ENCODE peak calls at places on chromosomes 3 and 15, in seven cellular contexts. O, I, H, R, P, V and E are unnamed samples.

GRCh38 chr3:187281191-187281714 is 10.3 kb downstream of the MASP1 start:
- DNase-seq in I (no peak), V (no peak), H (peak), R (peak), O (peak), P (peak), E (no peak)

GRCh38 chr3:105836533-105836932 is 32.3 kb downstream of the CBLB start:
- DNase-seq in R (no peak), H (peak), P (no peak), V (no peak), O (peak), I (no peak), E (no peak)

GRCh38 chr15:37902126-37902525 is 32.3 kb upstream of the TMCO5A start:
- DNase-seq in I (no peak), P (no peak), O (no peak), H (no peak), R (no peak), V (no peak), E (no peak)

GRCh38 chr3:134608023-134608758 is 42.6 kb downstream of the KY start:
- DNase-seq in V (no peak), H (no peak), P (no peak), O (no peak), R (no peak), I (no peak), E (no peak)

GRCh38 chr15:56528136-56528535 is 63.2 kb upstream of the MNS1 start:
- DNase-seq in R (no peak), H (no peak), P (no peak), V (no peak), O (no peak), I (no peak), E (no peak)

GRCh38 chr15:58457466-58457965 is 25.7 kb downstream of the LIPC start:
- DNase-seq in V (no peak), H (peak), P (no peak), R (no peak), I (no peak), O (peak), E (no peak)

GRCh38 chr15:77440378-77440999 is 19.8 kb downstream of the HMG20A start:
- DNase-seq in H (peak), R (no peak), P (no peak), O (peak), I (no peak), V (no peak), E (no peak)

GRCh38 chr15:76799760-76800159 is 105.4 kb downstream of the SCAPER start:
- DNase-seq in R (no peak), I (no peak), V (no peak), P (no peak), H (peak), O (peak), E (no peak)

GRCh38 chr3:50347187-50347813 is 1.8 kb upstream of the ZMYND10 start:
- DNase-seq in V (peak), H (peak), P (peak), I (peak), O (peak), R (peak), E (peak)

GRCh38 chr3:186882881-186883685 is 40.6 kb downstream of the ADIPOQ start:
- DNase-seq in V (no peak), R (no peak), H (peak), O (peak), P (no peak), I (no peak), E (no peak)

GRCh38 chr15:74345051-74345450 is 22.4 kb downstream of the CYP11A1 start:
- DNase-seq in O (no peak), R (no peak), I (no peak), V (no peak), P (peak), H (peak), E (no peak)

GRCh38 chr15:80241508-80241907 is 10.5 kb downstream of the CTXND1 start:
- DNase-seq in O (no peak), I (no peak), P (no peak), V (no peak), H (no peak), R (no peak), E (no peak)

GRCh38 chr3:35932995-35933394 is 293.7 kb downstream of the ARPP21 start:
- DNase-seq in I (no peak), H (peak), P (no peak), V (no peak), R (no peak), O (peak), E (no peak)

GRCh38 chr3:157065201-157065600 is 94.7 kb downstream of the CCNL1 start:
- DNase-seq in P (peak), R (peak), H (no peak), V (no peak), I (no peak), O (no peak), E (no peak)

GRCh38 chr3:71109977-71110285 is 473.6 kb downstream of the FOXP1 start:
- DNase-seq in P (no peak), H (no peak), O (no peak), R (no peak), V (no peak), I (no peak), E (no peak)

GRCh38 chr3:194275231-194275671 is 75.9 kb downstream of the CPN2 start:
- DNase-seq in O (peak), V (peak), R (peak), I (no peak), H (peak), P (peak), E (no peak)

GRCh38 chr3:138257986-138258385 is 70.9 kb downstream of the ARMC8 start:
- DNase-seq in R (no peak), I (no peak), O (no peak), H (no peak), P (no peak), V (no peak), E (no peak)

GRCh38 chr3:122679467-122680291 is 960 bp upstream of the PARP14 start:
- DNase-seq in V (peak), H (peak), P (no peak), R (peak), I (peak), O (peak), E (no peak)

GRCh38 chr3:125212096-125212508 is 446 bp downstream of the SLC12A8 start:
- DNase-seq in P (peak), I (no peak), V (no peak), R (peak), H (no peak), O (no peak), E (no peak)

GRCh38 chr3:151553873-151554272 is 93.0 kb upstream of the IGSF10 start:
- DNase-seq in O (peak), P (no peak), H (peak), I (peak), R (no peak), V (peak), E (no peak)

GRCh38 chr3:184816654-184817053 is 4.7 kb downstream of the VPS8 start:
- DNase-seq in I (no peak), R (no peak), O (no peak), P (no peak), H (no peak), V (no peak), E (no peak)

GRCh38 chr15:100330629-100331215 is 11.1 kb downstream of the ADAMTS17 start:
- DNase-seq in R (no peak), O (no peak), P (no peak), H (no peak), I (no peak), V (no peak), E (no peak)

GRCh38 chr3:126111566-126112475 is 27.9 kb upstream of the SLC41A3 start:
- DNase-seq in P (no peak), V (peak), O (no peak), H (no peak), R (peak), I (no peak), E (peak)

GRCh38 chr15:73602444-73602843 is 30.7 kb downstream of the NPTN start:
- DNase-seq in P (no peak), R (no peak), H (peak), V (no peak), I (no peak), O (no peak), E (no peak)

GRCh38 chr3:13546667-13547171 is 2.2 kb upstream of the FBLN2 start:
- DNase-seq in P (no peak), I (no peak), R (peak), V (peak), O (no peak), H (peak), E (no peak)

GRCh38 chr3:175005881-175006280 is 146.7 kb downstream of the NAALADL2 start:
- DNase-seq in O (peak), I (no peak), H (no peak), P (no peak), R (no peak), V (no peak), E (no peak)

GRCh38 chr3:9951598-9951961 is 628 bp downstream of the PRRT3 start:
- DNase-seq in P (no peak), I (no peak), V (no peak), R (no peak), H (no peak), O (no peak), E (no peak)

GRCh38 chr3:106862067-106862466 is 515.2 kb upstream of the CCDC54 start:
- DNase-seq in H (peak), R (no peak), O (peak), V (no peak), I (no peak), P (no peak), E (no peak)

GRCh38 chr3:120450914-120451669 is at the start of gene FSTL1:
- DNase-seq in I (peak), P (peak), H (peak), O (peak), R (peak), V (peak), E (no peak)

GRCh38 chr15:74032606-74033561 is 38.4 kb downstream of the PML start:
- DNase-seq in H (no peak), P (no peak), I (no peak), O (no peak), R (peak), V (no peak), E (no peak)

GRCh38 chr15:84736375-84736774 is 12.0 kb upstream of the ZNF592 start:
- DNase-seq in R (no peak), P (no peak), I (no peak), O (no peak), H (no peak), V (no peak), E (no peak)

GRCh38 chr15:100999369-100999768 is 80.2 kb downstream of the LRRK1 start:
- DNase-seq in R (no peak), V (no peak), P (no peak), H (no peak), O (peak), I (no peak), E (no peak)

GRCh38 chr15:81292516-81293001 is 31.4 kb downstream of the STARD5 start:
- DNase-seq in R (no peak), O (no peak), H (no peak), P (no peak), I (no peak), V (no peak), E (peak)

GRCh38 chr3:185071401-185071800 is 81.5 kb downstream of the C3orf70 start:
- DNase-seq in O (no peak), V (no peak), H (no peak), I (no peak), R (no peak), P (no peak), E (no peak)

DNA sequence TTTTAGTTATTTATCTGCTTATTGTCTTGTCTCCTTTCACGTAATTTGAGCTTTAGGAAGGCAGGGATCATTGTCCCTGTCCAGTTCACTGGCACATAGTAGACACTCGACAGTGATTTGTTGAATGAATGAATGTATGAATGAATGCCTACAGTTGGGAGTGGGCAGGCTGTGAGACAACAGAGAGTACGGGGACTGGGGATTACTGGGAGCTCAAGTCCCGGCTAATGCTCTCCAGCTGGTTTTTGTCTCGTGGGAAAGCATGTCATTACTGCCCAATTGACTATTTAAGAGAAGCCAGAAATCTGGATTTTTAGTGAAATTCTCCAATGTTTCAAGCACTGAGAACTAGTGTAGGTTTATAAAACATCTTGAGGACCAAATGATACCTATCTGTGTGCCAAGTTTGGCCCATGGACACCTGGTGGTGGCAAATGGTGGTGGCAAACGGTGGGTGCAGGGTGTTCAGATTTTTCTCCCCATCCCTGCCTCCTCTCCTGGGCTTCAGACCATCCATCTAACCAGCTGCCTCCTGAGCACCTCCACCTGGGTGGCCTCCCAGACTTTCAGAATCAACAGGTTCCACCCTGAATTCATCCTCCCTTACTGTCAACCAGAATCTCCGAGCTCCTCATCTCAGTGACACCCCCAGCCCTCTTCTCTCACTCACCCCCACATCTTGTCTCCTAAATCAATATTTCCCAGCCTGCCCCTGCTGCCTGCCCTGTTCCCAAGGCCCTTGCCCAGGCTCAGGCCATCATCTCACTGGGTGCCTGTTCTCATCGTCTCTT is 36.2 kb upstream of the TRH start:
- DNase-seq in I (no peak), O (no peak), P (no peak), V (no peak), R (no peak), H (no peak), E (no peak)
- TF ChIP-seq CTCF in I (no peak), O (no peak), P (no peak), V (no peak), R (peak), H (peak), E (no peak)

GRCh38 chr15:85760531-85761371 is 34.0 kb downstream of the KLHL25 start:
- DNase-seq in R (no peak), I (no peak), H (no peak), O (no peak), P (no peak), V (no peak), E (no peak)
- TF ChIP-seq CTCF in R (peak), I (no peak), H (no peak), O (no peak), P (no peak), V (no peak), E (no peak)

DNA sequence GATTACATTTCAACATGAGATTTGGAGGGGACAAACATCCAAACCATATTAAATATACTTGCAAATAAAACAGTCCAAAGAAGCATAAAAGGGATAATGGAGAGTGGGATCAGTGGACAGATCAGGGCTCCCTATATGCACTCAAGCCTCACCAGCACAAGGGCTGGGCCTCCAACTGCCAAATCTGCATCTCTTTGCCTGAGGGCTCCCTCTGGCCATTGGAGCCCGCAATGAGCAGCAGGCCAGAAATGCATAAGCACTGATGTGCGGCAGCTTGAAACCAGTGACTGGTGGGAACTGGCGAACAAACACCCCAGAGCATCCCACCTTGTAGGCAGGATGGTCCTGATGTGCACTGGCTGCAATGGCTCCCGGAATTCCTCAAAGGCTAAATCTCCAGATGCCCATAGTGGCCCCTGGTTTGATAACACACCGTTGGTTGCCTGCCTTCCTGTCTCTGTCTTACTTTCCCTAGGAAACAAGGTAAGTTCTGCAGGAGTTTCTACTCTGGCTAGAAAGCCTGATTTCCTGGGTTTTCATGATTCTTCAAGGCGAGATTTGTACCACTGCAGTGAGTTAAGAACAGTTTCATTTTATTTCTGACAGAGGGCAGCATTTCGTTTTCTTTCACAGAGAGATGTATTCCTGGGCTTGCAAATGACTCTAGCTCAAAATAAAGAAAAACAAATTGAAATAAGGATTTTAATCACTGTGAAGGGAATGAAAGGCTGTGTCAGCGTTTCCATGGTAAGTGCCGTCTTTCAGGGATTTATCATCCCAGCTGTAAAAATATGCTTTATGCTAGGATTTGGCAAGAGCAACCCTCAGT is 56.0 kb upstream of the POMGNT2 start:
- DNase-seq in V (no peak), I (no peak), P (peak), O (peak), H (peak), R (peak), E (no peak)
- TF ChIP-seq CTCF in V (peak), I (peak), P (no peak), O (peak), H (peak), R (peak), E (no peak)

GRCh38 chr3:104458657-104459056 is 908.1 kb upstream of the ALCAM start:
- DNase-seq in I (no peak), O (no peak), H (no peak), P (no peak), V (no peak), R (no peak), E (no peak)

GRCh38 chr3:104461431-104461830 is 905.3 kb upstream of the ALCAM start:
- DNase-seq in H (no peak), R (no peak), O (no peak), I (no peak), P (no peak), V (no peak), E (no peak)

DNA sequence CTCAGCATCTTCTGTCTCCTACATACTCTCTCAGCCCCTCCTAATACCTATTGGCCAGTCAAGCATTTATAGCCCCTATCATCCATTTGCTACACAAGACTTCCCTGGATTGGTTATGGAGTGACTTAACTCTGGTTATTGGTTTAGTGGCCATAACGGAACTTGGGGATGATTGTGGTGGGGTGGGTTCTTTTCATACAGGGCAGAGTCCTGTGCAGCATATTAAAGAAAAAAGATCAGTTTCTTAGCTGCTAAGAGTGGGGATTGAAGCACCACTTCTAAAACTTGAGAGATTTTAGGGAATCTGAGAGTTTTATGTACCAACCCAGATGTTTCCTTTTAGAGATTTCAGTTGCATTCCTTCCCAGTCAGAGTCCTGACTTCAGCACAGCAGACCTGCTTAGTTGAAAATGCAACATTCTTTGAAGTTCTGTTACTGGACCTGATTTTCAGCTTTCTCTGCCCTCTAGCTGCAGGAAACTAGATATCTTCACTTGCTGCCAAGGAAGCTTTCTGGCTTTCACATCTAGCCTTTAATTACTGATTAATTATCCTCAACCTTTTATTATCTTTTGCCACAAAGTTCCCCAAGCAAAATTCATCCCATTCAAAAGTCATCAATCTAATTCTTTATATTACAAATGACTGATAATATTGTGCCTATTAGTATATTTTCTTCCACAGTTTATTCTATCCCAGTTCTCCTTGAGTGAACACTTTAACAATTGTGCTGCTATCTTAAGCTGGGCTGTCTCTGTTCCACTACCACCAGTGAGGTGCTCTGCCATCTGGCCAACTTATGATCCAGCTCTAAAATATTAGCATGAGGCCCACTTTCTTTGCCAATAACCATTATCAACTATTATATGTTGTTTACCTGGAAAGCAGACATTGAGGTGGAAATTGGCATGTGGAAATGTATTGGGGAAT is 906.0 kb upstream of the ALCAM start:
- DNase-seq in H (peak), V (no peak), P (no peak), R (peak), O (peak), I (no peak), E (no peak)
- TF ChIP-seq CTCF in H (peak), V (peak), P (no peak), R (peak), O (peak), I (no peak), E (no peak)

GRCh38 chr3:74066456-74066855 is 441.7 kb upstream of the PDZRN3 start:
- DNase-seq in I (no peak), O (no peak), P (no peak), R (peak), H (no peak), V (no peak), E (no peak)

DNA sequence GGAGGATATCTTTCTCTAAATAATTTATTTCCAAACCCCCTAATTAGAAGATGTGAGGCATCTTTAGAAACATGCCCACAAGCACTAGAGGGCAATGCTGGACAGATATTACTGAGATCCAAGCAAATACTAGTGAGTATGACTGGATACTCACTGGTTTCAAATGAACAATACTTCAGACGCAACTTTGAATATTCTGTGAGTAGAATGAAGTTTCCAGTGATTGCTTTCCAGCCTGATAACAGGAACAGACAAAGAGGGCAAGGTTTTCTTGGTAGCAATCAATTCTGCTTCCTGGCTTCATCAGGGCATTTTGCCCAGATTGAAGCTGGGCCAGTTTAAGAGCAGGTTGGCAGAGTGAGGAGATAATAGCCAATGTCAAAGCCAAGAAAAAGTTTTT is 442.6 kb upstream of the PDZRN3 start:
- DNase-seq in V (no peak), P (no peak), H (peak), R (no peak), I (no peak), O (peak), E (no peak)
- TF ChIP-seq CTCF in V (no peak), P (no peak), H (no peak), R (peak), I (no peak), O (peak), E (no peak)

GRCh38 chr15:33608714-33609113 is 297.9 kb downstream of the RYR3 start:
- DNase-seq in R (no peak), H (no peak), V (no peak), P (no peak), I (no peak), O (no peak), E (no peak)
- TF ChIP-seq CTCF in R (peak), H (peak), V (peak), P (no peak), I (no peak), O (peak), E (no peak)